ENCODE peak calls at places on chromosomes 11 and 22, in eight cellular contexts. R is A549; X is neuronal stem cell; M is effector memory CD4-positive, alpha-beta T cell; C is small intestine; F is CD4-positive, alpha-beta T cell; O is esophagus squamous epithelium; T is trophoblast cell. Y is an unnamed sample. For H3K9me3, the result is how much of the 10 kb centered on the place peaks cover.

GRCh38 chr11:131713529-131714134 is 343.2 kb downstream of the NTM start:
- DNase-seq in R (no peak), X (no peak), M (no peak), C (peak), F (no peak), O (no peak), T (no peak), Y (no peak)

GRCh38 chr22:38923463-38924196 is 33.8 kb upstream of the APOBEC3A start:
- DNase-seq in R (peak), X (no peak), M (no peak), C (peak), F (no peak), O (no peak), T (no peak), Y (no peak)

GRCh38 chr11:12746593-12747097 is 72.4 kb downstream of the TEAD1 start:
- DNase-seq in R (no peak), X (peak), M (no peak), C (no peak), F (no peak), O (no peak), T (peak), Y (no peak)

GRCh38 chr11:68841718-68842426 is at the start of gene CPT1A:
- DNase-seq in R (peak), X (no peak), M (peak), C (peak), F (peak), O (no peak), T (peak), Y (peak)

GRCh38 chr22:36769541-36769940 is 6.4 kb downstream of the IFT27 start:
- DNase-seq in R (no peak), X (no peak), M (no peak), C (no peak), F (no peak), O (no peak), T (no peak), Y (no peak)

GRCh38 chr11:65432133-65432650 is 9.6 kb downstream of the NEAT1 start:
- DNase-seq in R (no peak), X (no peak), M (no peak), C (peak), F (no peak), O (no peak), T (no peak), Y (no peak)

GRCh38 chr11:46520971-46521745 is 72.7 kb downstream of the AMBRA1 start:
- DNase-seq in R (no peak), X (no peak), M (no peak), C (no peak), F (no peak), O (no peak), T (no peak), Y (no peak)

GRCh38 chr11:133383689-133384088 is 148.6 kb downstream of the OPCML start:
- DNase-seq in R (no peak), X (no peak), M (no peak), C (peak), F (no peak), O (no peak), T (no peak), Y (no peak)

GRCh38 chr11:104962852-104963251 is 5.5 kb downstream of the CASP4 start:
- DNase-seq in R (no peak), X (no peak), M (no peak), C (no peak), F (no peak), O (no peak), T (no peak), Y (no peak)

GRCh38 chr11:72569966-72570892 is 104.0 kb downstream of the PDE2A start:
- DNase-seq in R (no peak), X (no peak), M (no peak), C (no peak), F (no peak), O (no peak), T (peak), Y (no peak)

GRCh38 chr11:92697461-92698314 is 271.8 kb upstream of the MTNR1B start:
- DNase-seq in R (no peak), X (no peak), M (no peak), C (no peak), F (no peak), O (no peak), T (no peak), Y (no peak)

GRCh38 chr11:72947229-72947628 is 133.0 kb downstream of the ATG16L2 start:
- DNase-seq in R (no peak), X (no peak), M (no peak), C (no peak), F (no peak), O (no peak), T (no peak), Y (no peak)

GRCh38 chr11:75279273-75279672 is 38.7 kb downstream of the TPBGL start:
- DNase-seq in R (no peak), X (no peak), M (no peak), C (no peak), F (no peak), O (no peak), T (peak), Y (no peak)

GRCh38 chr22:40257979-40258378 is 80.3 kb downstream of the TNRC6B start:
- DNase-seq in R (no peak), X (no peak), M (no peak), C (no peak), F (no peak), O (no peak), T (no peak), Y (no peak)

GRCh38 chr22:37101311-37102063 is 8.0 kb downstream of the TMPRSS6 start:
- DNase-seq in R (no peak), X (no peak), M (no peak), C (peak), F (no peak), O (no peak), T (no peak), Y (no peak)

GRCh38 chr11:34599406-34599901 is 21.4 kb upstream of the EHF start:
- DNase-seq in R (peak), X (no peak), M (no peak), C (peak), F (no peak), O (no peak), T (no peak), Y (no peak)

GRCh38 chr22:20096574-20097420 is 16.8 kb downstream of the DGCR8 start:
- DNase-seq in R (no peak), X (no peak), M (no peak), C (no peak), F (no peak), O (no peak), T (no peak), Y (no peak)

GRCh38 chr22:25139062-25139461 is 60.6 kb upstream of the CRYBB3 start:
- DNase-seq in R (no peak), X (no peak), M (no peak), C (peak), F (no peak), O (no peak), T (no peak), Y (no peak)

GRCh38 chr11:92735039-92735438 is 234.4 kb upstream of the MTNR1B start:
- DNase-seq in R (no peak), X (no peak), M (no peak), C (no peak), F (no peak), O (no peak), T (no peak), Y (no peak)

GRCh38 chr11:130214861-130215530 is 55.4 kb downstream of the ST14 start:
- DNase-seq in R (no peak), X (no peak), M (no peak), C (no peak), F (no peak), O (no peak), T (no peak), Y (no peak)

GRCh38 chr11:65298131-65298535 is 16.5 kb upstream of the CDC42EP2 start:
- DNase-seq in R (no peak), X (no peak), M (no peak), C (no peak), F (no peak), O (no peak), T (no peak), Y (no peak)

GRCh38 chr11:66467756-66468155 is 1.1 kb downstream of the PELI3 start:
- DNase-seq in R (no peak), X (peak), M (peak), C (peak), F (no peak), O (no peak), T (peak), Y (no peak)

GRCh38 chr11:111245425-111245824 is at the start of gene POU2AF2:
- DNase-seq in R (no peak), X (no peak), M (no peak), C (no peak), F (no peak), O (no peak), T (no peak), Y (no peak)

GRCh38 chr22:22210375-22210774 is 34.2 kb upstream of the VPREB1 start:
- DNase-seq in R (no peak), X (no peak), M (no peak), C (no peak), F (no peak), O (no peak), T (no peak), Y (no peak)

GRCh38 chr11:58493676-58494075 is 14.2 kb downstream of the OR5B21 start:
- DNase-seq in R (no peak), X (no peak), M (no peak), C (no peak), F (no peak), O (no peak), T (no peak), Y (no peak)

GRCh38 chr11:126355926-126356897 is 726 bp downstream of the ST3GAL4 start:
- DNase-seq in R (no peak), X (no peak), M (no peak), C (no peak), F (no peak), O (no peak), T (peak), Y (no peak)

GRCh38 chr11:64918056-64918455 is 1.0 kb upstream of the ATG2A start:
- DNase-seq in R (no peak), X (no peak), M (no peak), C (no peak), F (no peak), O (no peak), T (no peak), Y (no peak)

GRCh38 chr22:27978317-27978716 is 59.3 kb upstream of the PITPNB start:
- DNase-seq in R (no peak), X (no peak), M (no peak), C (no peak), F (no peak), O (no peak), T (no peak), Y (no peak)

GRCh38 chr11:16846305-16846704 is 107.9 kb downstream of the C11orf58 start:
- DNase-seq in R (no peak), X (no peak), M (no peak), C (no peak), F (no peak), O (no peak), T (no peak), Y (no peak)

GRCh38 chr11:45260047-45260446 is 26.1 kb downstream of the SYT13 start:
- DNase-seq in R (no peak), X (no peak), M (no peak), C (peak), F (no peak), O (no peak), T (no peak), Y (no peak)

GRCh38 chr11:59865031-59865430 is 1.3 kb downstream of the TCN1 start:
- DNase-seq in R (no peak), X (no peak), M (no peak), C (no peak), F (no peak), O (no peak), T (no peak), Y (no peak)

GRCh38 chr11:83564845-83565244 is 278.7 kb upstream of the CCDC90B start:
- DNase-seq in R (no peak), X (no peak), M (no peak), C (peak), F (no peak), O (no peak), T (no peak), Y (no peak)

GRCh38 chr11:35418847-35419712 is at the start of gene SLC1A2:
- DNase-seq in R (peak), X (peak), M (no peak), C (no peak), F (no peak), O (no peak), T (no peak), Y (no peak)

GRCh38 chr11:116792869-116793475 is 1.3 kb upstream of the APOA5 start:
- DNase-seq in R (no peak), X (no peak), M (no peak), C (no peak), F (no peak), O (no peak), T (no peak), Y (no peak)

GRCh38 chr11:1140642-1141490 is 16.9 kb upstream of the MUC5AC start:
- DNase-seq in R (no peak), X (no peak), M (no peak), C (no peak), F (no peak), O (no peak), T (no peak), Y (no peak)

GRCh38 chr11:1134848-1135445 is 22.8 kb upstream of the MUC5AC start:
- DNase-seq in R (no peak), X (no peak), M (no peak), C (no peak), F (no peak), O (no peak), T (no peak), Y (no peak)

GRCh38 chr11:1139441-1140066 is 18.2 kb upstream of the MUC5AC start:
- DNase-seq in R (no peak), X (no peak), M (no peak), C (no peak), F (no peak), O (no peak), T (no peak), Y (no peak)

DNA sequence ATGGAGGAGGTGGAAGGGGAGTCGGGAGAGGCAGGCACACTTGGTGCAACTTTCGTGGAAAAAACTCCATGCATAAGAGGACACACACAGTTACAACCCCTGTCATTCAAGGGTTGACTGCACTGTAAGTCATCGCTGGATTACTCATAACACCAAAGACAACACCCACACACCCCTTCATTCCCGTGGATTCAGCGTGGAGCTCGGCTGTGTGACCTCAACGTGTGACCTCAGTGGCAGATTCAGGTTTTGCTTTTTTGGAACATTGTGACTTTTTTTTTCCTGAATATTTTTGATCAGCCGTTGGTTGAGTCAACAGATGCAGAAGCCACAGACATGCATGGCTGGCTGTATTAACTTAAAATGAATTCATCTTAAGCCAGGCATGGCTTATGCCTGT is 19.7 kb upstream of the MUC5AC start:
- DNase-seq in R (no peak), X (no peak), M (no peak), C (no peak), F (no peak), O (no peak), T (no peak), Y (no peak)
- H3K9me3 ChIP-seq in R (under half), X (under half), M (under half), C (under half), F (under half), O (under half), T (under half), Y (under half)

GRCh38 chr22:49159711-49160110 is 668.0 kb downstream of the BRD1 start:
- DNase-seq in R (no peak), X (no peak), M (no peak), C (no peak), F (no peak), O (no peak), T (no peak), Y (no peak)
- H3K9me3 ChIP-seq in R (under half), X (under half), M (under half), C (under half), F (under half), O (under half), T (under half), Y (under half)

DNA sequence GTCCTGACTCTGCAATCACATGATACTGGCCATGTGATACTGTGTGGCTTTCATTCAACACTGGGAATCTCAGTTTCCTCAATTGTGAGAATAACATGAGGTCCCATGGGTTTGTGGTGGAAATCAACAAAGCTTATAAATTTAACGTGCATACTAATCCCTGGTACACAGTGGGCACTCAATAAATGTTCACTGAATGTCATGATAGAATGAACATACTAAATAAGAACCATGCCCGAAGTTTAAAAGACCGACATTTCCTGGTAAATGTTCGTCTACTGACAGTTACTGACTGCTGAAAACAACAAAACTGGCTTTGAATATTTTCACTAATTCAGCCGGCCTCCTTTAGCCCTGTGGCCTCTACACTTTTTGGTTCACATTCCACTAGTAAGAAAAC is 62.3 kb upstream of the CCT8L2 start:
- DNase-seq in R (no peak), X (no peak), M (no peak), C (no peak), F (no peak), O (no peak), T (no peak), Y (no peak)
- H3K9me3 ChIP-seq in R (under half), X (under half), M (under half), C (under half), F (under half), O (under half), T (under half), Y (under half)

DNA sequence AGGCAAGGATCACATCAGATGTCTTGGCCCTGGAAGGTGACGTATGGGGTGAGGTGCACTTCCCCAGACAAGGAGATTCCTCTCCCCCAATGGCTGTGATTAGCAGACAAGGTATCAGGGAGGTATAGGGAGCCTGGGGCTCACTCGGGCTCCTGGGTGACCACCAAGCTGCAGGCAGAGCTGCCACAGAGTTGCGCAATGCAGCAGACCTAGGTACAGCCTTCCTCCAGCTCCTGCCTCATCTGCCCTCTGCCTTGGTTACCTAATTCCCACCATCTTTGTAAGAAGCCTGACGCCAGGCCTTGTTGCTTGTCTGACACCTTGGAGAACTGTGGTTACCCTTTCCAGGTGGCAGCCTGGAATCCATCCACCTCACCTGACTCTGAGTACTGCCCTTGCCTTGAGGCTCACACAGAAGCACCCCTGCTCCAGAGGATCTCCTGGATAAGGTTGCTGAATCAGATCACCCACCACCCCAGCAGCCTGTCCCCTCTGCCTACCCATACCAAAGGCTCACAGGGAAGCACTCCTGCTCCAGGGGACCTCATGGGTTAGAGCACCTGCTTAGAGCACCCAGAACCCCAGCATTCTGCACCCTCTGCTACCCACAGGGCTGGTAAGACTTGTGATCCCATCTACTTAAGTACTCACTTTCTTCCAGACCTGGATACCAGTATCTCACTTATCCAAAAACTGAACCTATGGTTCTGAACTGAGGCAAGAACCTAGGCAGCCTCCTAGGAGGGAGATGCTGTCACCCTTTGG is 40.4 kb downstream of the GAB4 start:
- DNase-seq in R (no peak), X (no peak), M (no peak), C (no peak), F (no peak), O (no peak), T (no peak), Y (no peak)
- H3K9me3 ChIP-seq in R (under half), X (half or more), M (under half), C (under half), F (under half), O (under half), T (half or more), Y (under half)

GRCh38 chr22:48804811-48805301 is 1022.8 kb downstream of the BRD1 start:
- DNase-seq in R (no peak), X (no peak), M (no peak), C (no peak), F (no peak), O (no peak), T (no peak), Y (no peak)

GRCh38 chr22:48805516-48805915 is 1022.2 kb downstream of the BRD1 start:
- DNase-seq in R (no peak), X (no peak), M (no peak), C (no peak), F (no peak), O (no peak), T (no peak), Y (no peak)

GRCh38 chr22:48802576-48802975 is 1025.1 kb downstream of the BRD1 start:
- DNase-seq in R (no peak), X (no peak), M (no peak), C (no peak), F (no peak), O (no peak), T (no peak), Y (no peak)

GRCh38 chr22:48803171-48803992 is 1024.3 kb downstream of the BRD1 start:
- DNase-seq in R (no peak), X (no peak), M (no peak), C (no peak), F (no peak), O (no peak), T (no peak), Y (no peak)

GRCh38 chr22:48803993-48804810 is 1023.5 kb downstream of the BRD1 start:
- DNase-seq in R (no peak), X (no peak), M (no peak), C (no peak), F (no peak), O (no peak), T (no peak), Y (no peak)
- H3K9me3 ChIP-seq in R (under half), X (under half), M (under half), C (under half), F (under half), O (under half), T (under half), Y (under half)

Y was measured in T-helper 17 cell.